ENCODE peak calls at places on chromosome 15, in eight cellular contexts. One of them, this sample, is unnamed.

GRCh38 chr15:61331019-61331418 is 101.9 kb upstream of the RORA start:
- DNase-seq in COR-L47: no peak
- DNase-seq in activated naive CD8-positive, alpha-beta T cell treated with anti-CD3 and anti-CD28 coated beads for 36 hours: no peak
- DNase-seq in stimulated activated CD8-positive, alpha-beta memory T cell treated with anti-CD3 and anti-CD28 coated beads, Interleukin-15, amount 100 ng/mL, for 1 hour: no peak
- DNase-seq in MV-4-11: no peak
- DNase-seq in heart right ventricle: no peak
- DNase-seq in GM23248: no peak
- DNase-seq in NCI-H82: no peak
- DNase-seq in this sample: no peak

GRCh38 chr15:48645558-48646330 is at the start of gene FBN1:
- DNase-seq in GM23248: peak
- DNase-seq in activated naive CD8-positive, alpha-beta T cell treated with anti-CD3 and anti-CD28 coated beads for 36 hours: peak
- DNase-seq in MV-4-11: no peak
- DNase-seq in stimulated activated CD8-positive, alpha-beta memory T cell treated with anti-CD3 and anti-CD28 coated beads, Interleukin-15, amount 100 ng/mL, for 1 hour: no peak
- DNase-seq in heart right ventricle: peak
- DNase-seq in NCI-H82: peak
- DNase-seq in COR-L47: no peak
- DNase-seq in this sample: peak

GRCh38 chr15:42033214-42033873 is 12.5 kb upstream of the PLA2G4E start:
- DNase-seq in NCI-H82: no peak
- DNase-seq in activated naive CD8-positive, alpha-beta T cell treated with anti-CD3 and anti-CD28 coated beads for 36 hours: no peak
- DNase-seq in heart right ventricle: no peak
- DNase-seq in COR-L47: no peak
- DNase-seq in GM23248: no peak
- DNase-seq in MV-4-11: no peak
- DNase-seq in stimulated activated CD8-positive, alpha-beta memory T cell treated with anti-CD3 and anti-CD28 coated beads, Interleukin-15, amount 100 ng/mL, for 1 hour: no peak
- DNase-seq in this sample: no peak

GRCh38 chr15:50765202-50765967 is at the start of gene SPPL2A:
- DNase-seq in GM23248: peak
- DNase-seq in heart right ventricle: peak
- DNase-seq in COR-L47: peak
- DNase-seq in NCI-H82: peak
- DNase-seq in activated naive CD8-positive, alpha-beta T cell treated with anti-CD3 and anti-CD28 coated beads for 36 hours: peak
- DNase-seq in MV-4-11: peak
- DNase-seq in stimulated activated CD8-positive, alpha-beta memory T cell treated with anti-CD3 and anti-CD28 coated beads, Interleukin-15, amount 100 ng/mL, for 1 hour: peak
- DNase-seq in this sample: peak

GRCh38 chr15:93438310-93438709 is 349.3 kb upstream of the RGMA start:
- DNase-seq in GM23248: no peak
- DNase-seq in stimulated activated CD8-positive, alpha-beta memory T cell treated with anti-CD3 and anti-CD28 coated beads, Interleukin-15, amount 100 ng/mL, for 1 hour: no peak
- DNase-seq in COR-L47: no peak
- DNase-seq in NCI-H82: no peak
- DNase-seq in MV-4-11: no peak
- DNase-seq in activated naive CD8-positive, alpha-beta T cell treated with anti-CD3 and anti-CD28 coated beads for 36 hours: no peak
- DNase-seq in heart right ventricle: no peak
- DNase-seq in this sample: no peak

GRCh38 chr15:100346866-100347512 is 5.2 kb upstream of the ADAMTS17 start:
- DNase-seq in MV-4-11: no peak
- DNase-seq in stimulated activated CD8-positive, alpha-beta memory T cell treated with anti-CD3 and anti-CD28 coated beads, Interleukin-15, amount 100 ng/mL, for 1 hour: no peak
- DNase-seq in GM23248: no peak
- DNase-seq in activated naive CD8-positive, alpha-beta T cell treated with anti-CD3 and anti-CD28 coated beads for 36 hours: no peak
- DNase-seq in COR-L47: no peak
- DNase-seq in heart right ventricle: no peak
- DNase-seq in NCI-H82: no peak
- DNase-seq in this sample: no peak

GRCh38 chr15:90165659-90166489 is 35.3 kb upstream of the SEMA4B start:
- DNase-seq in GM23248: peak
- DNase-seq in heart right ventricle: peak
- DNase-seq in MV-4-11: peak
- DNase-seq in COR-L47: peak
- DNase-seq in activated naive CD8-positive, alpha-beta T cell treated with anti-CD3 and anti-CD28 coated beads for 36 hours: peak
- DNase-seq in NCI-H82: no peak
- DNase-seq in stimulated activated CD8-positive, alpha-beta memory T cell treated with anti-CD3 and anti-CD28 coated beads, Interleukin-15, amount 100 ng/mL, for 1 hour: no peak
- DNase-seq in this sample: no peak

GRCh38 chr15:53114960-53115359 is 324.8 kb upstream of the ONECUT1 start:
- DNase-seq in NCI-H82: no peak
- DNase-seq in stimulated activated CD8-positive, alpha-beta memory T cell treated with anti-CD3 and anti-CD28 coated beads, Interleukin-15, amount 100 ng/mL, for 1 hour: no peak
- DNase-seq in COR-L47: no peak
- DNase-seq in MV-4-11: no peak
- DNase-seq in GM23248: no peak
- DNase-seq in activated naive CD8-positive, alpha-beta T cell treated with anti-CD3 and anti-CD28 coated beads for 36 hours: no peak
- DNase-seq in heart right ventricle: no peak
- DNase-seq in this sample: no peak

GRCh38 chr15:25331404-25331803 is 107.4 kb downstream of the UBE3A start:
- DNase-seq in heart right ventricle: no peak
- DNase-seq in activated naive CD8-positive, alpha-beta T cell treated with anti-CD3 and anti-CD28 coated beads for 36 hours: no peak
- DNase-seq in COR-L47: no peak
- DNase-seq in MV-4-11: no peak
- DNase-seq in stimulated activated CD8-positive, alpha-beta memory T cell treated with anti-CD3 and anti-CD28 coated beads, Interleukin-15, amount 100 ng/mL, for 1 hour: no peak
- DNase-seq in GM23248: no peak
- DNase-seq in NCI-H82: no peak
- DNase-seq in this sample: no peak

GRCh38 chr15:64582202-64582601 is 121.8 kb downstream of the ZNF609 start:
- DNase-seq in NCI-H82: no peak
- DNase-seq in MV-4-11: no peak
- DNase-seq in COR-L47: no peak
- DNase-seq in GM23248: peak
- DNase-seq in activated naive CD8-positive, alpha-beta T cell treated with anti-CD3 and anti-CD28 coated beads for 36 hours: no peak
- DNase-seq in heart right ventricle: no peak
- DNase-seq in stimulated activated CD8-positive, alpha-beta memory T cell treated with anti-CD3 and anti-CD28 coated beads, Interleukin-15, amount 100 ng/mL, for 1 hour: no peak
- DNase-seq in this sample: no peak

GRCh38 chr15:78002996-78003395 is 74.5 kb downstream of the TBC1D2B start:
- DNase-seq in NCI-H82: peak
- DNase-seq in stimulated activated CD8-positive, alpha-beta memory T cell treated with anti-CD3 and anti-CD28 coated beads, Interleukin-15, amount 100 ng/mL, for 1 hour: no peak
- DNase-seq in heart right ventricle: no peak
- DNase-seq in GM23248: no peak
- DNase-seq in activated naive CD8-positive, alpha-beta T cell treated with anti-CD3 and anti-CD28 coated beads for 36 hours: no peak
- DNase-seq in COR-L47: no peak
- DNase-seq in MV-4-11: no peak
- DNase-seq in this sample: no peak

GRCh38 chr15:41513282-41514227 is at the start of gene LTK:
- DNase-seq in stimulated activated CD8-positive, alpha-beta memory T cell treated with anti-CD3 and anti-CD28 coated beads, Interleukin-15, amount 100 ng/mL, for 1 hour: no peak
- DNase-seq in activated naive CD8-positive, alpha-beta T cell treated with anti-CD3 and anti-CD28 coated beads for 36 hours: peak
- DNase-seq in MV-4-11: peak
- DNase-seq in GM23248: peak
- DNase-seq in heart right ventricle: no peak
- DNase-seq in COR-L47: peak
- DNase-seq in NCI-H82: peak
- DNase-seq in this sample: peak

GRCh38 chr15:40040770-40041169 is 1.8 kb upstream of the SRP14 start:
- DNase-seq in stimulated activated CD8-positive, alpha-beta memory T cell treated with anti-CD3 and anti-CD28 coated beads, Interleukin-15, amount 100 ng/mL, for 1 hour: no peak
- DNase-seq in MV-4-11: no peak
- DNase-seq in GM23248: no peak
- DNase-seq in COR-L47: no peak
- DNase-seq in activated naive CD8-positive, alpha-beta T cell treated with anti-CD3 and anti-CD28 coated beads for 36 hours: no peak
- DNase-seq in NCI-H82: no peak
- DNase-seq in heart right ventricle: no peak
- DNase-seq in this sample: no peak

GRCh38 chr15:38642689-38643270 is 78.2 kb upstream of the RASGRP1 start:
- DNase-seq in NCI-H82: no peak
- DNase-seq in activated naive CD8-positive, alpha-beta T cell treated with anti-CD3 and anti-CD28 coated beads for 36 hours: no peak
- DNase-seq in stimulated activated CD8-positive, alpha-beta memory T cell treated with anti-CD3 and anti-CD28 coated beads, Interleukin-15, amount 100 ng/mL, for 1 hour: no peak
- DNase-seq in MV-4-11: no peak
- DNase-seq in heart right ventricle: no peak
- DNase-seq in GM23248: no peak
- DNase-seq in COR-L47: no peak
- DNase-seq in this sample: no peak

GRCh38 chr15:29785068-29785467 is 37.2 kb downstream of the TJP1 start:
- DNase-seq in MV-4-11: no peak
- DNase-seq in GM23248: no peak
- DNase-seq in stimulated activated CD8-positive, alpha-beta memory T cell treated with anti-CD3 and anti-CD28 coated beads, Interleukin-15, amount 100 ng/mL, for 1 hour: no peak
- DNase-seq in NCI-H82: no peak
- DNase-seq in activated naive CD8-positive, alpha-beta T cell treated with anti-CD3 and anti-CD28 coated beads for 36 hours: no peak
- DNase-seq in COR-L47: no peak
- DNase-seq in heart right ventricle: no peak
- DNase-seq in this sample: no peak

GRCh38 chr15:64383760-64384159 is 2.5 kb upstream of the PCLAF start:
- DNase-seq in NCI-H82: no peak
- DNase-seq in GM23248: no peak
- DNase-seq in COR-L47: no peak
- DNase-seq in MV-4-11: no peak
- DNase-seq in stimulated activated CD8-positive, alpha-beta memory T cell treated with anti-CD3 and anti-CD28 coated beads, Interleukin-15, amount 100 ng/mL, for 1 hour: no peak
- DNase-seq in heart right ventricle: no peak
- DNase-seq in activated naive CD8-positive, alpha-beta T cell treated with anti-CD3 and anti-CD28 coated beads for 36 hours: no peak
- DNase-seq in this sample: no peak

GRCh38 chr15:52256366-52256765 is 39.2 kb downstream of the MYO5C start:
- DNase-seq in COR-L47: peak
- DNase-seq in MV-4-11: peak
- DNase-seq in heart right ventricle: peak
- DNase-seq in GM23248: peak
- DNase-seq in activated naive CD8-positive, alpha-beta T cell treated with anti-CD3 and anti-CD28 coated beads for 36 hours: peak
- DNase-seq in stimulated activated CD8-positive, alpha-beta memory T cell treated with anti-CD3 and anti-CD28 coated beads, Interleukin-15, amount 100 ng/mL, for 1 hour: peak
- DNase-seq in NCI-H82: peak
- DNase-seq in this sample: peak

GRCh38 chr15:82571722-82572222 is 31.5 kb upstream of the RPS17 start:
- DNase-seq in activated naive CD8-positive, alpha-beta T cell treated with anti-CD3 and anti-CD28 coated beads for 36 hours: no peak
- DNase-seq in MV-4-11: no peak
- DNase-seq in stimulated activated CD8-positive, alpha-beta memory T cell treated with anti-CD3 and anti-CD28 coated beads, Interleukin-15, amount 100 ng/mL, for 1 hour: no peak
- DNase-seq in GM23248: peak
- DNase-seq in NCI-H82: peak
- DNase-seq in heart right ventricle: peak
- DNase-seq in COR-L47: peak
- DNase-seq in this sample: peak

GRCh38 chr15:56984681-56985515 is 66.5 kb downstream of the TCF12 start:
- DNase-seq in stimulated activated CD8-positive, alpha-beta memory T cell treated with anti-CD3 and anti-CD28 coated beads, Interleukin-15, amount 100 ng/mL, for 1 hour: no peak
- DNase-seq in GM23248: peak
- DNase-seq in COR-L47: no peak
- DNase-seq in NCI-H82: no peak
- DNase-seq in activated naive CD8-positive, alpha-beta T cell treated with anti-CD3 and anti-CD28 coated beads for 36 hours: no peak
- DNase-seq in heart right ventricle: no peak
- DNase-seq in MV-4-11: peak
- DNase-seq in this sample: no peak

GRCh38 chr15:98360031-98360430 is 288.3 kb upstream of the IGF1R start:
- DNase-seq in heart right ventricle: no peak
- DNase-seq in COR-L47: no peak
- DNase-seq in GM23248: no peak
- DNase-seq in activated naive CD8-positive, alpha-beta T cell treated with anti-CD3 and anti-CD28 coated beads for 36 hours: no peak
- DNase-seq in NCI-H82: no peak
- DNase-seq in MV-4-11: no peak
- DNase-seq in stimulated activated CD8-positive, alpha-beta memory T cell treated with anti-CD3 and anti-CD28 coated beads, Interleukin-15, amount 100 ng/mL, for 1 hour: no peak
- DNase-seq in this sample: no peak

GRCh38 chr15:73866881-73867410 is 6.4 kb upstream of the TBC1D21 start:
- DNase-seq in COR-L47: no peak
- DNase-seq in stimulated activated CD8-positive, alpha-beta memory T cell treated with anti-CD3 and anti-CD28 coated beads, Interleukin-15, amount 100 ng/mL, for 1 hour: no peak
- DNase-seq in activated naive CD8-positive, alpha-beta T cell treated with anti-CD3 and anti-CD28 coated beads for 36 hours: no peak
- DNase-seq in MV-4-11: no peak
- DNase-seq in NCI-H82: peak
- DNase-seq in heart right ventricle: no peak
- DNase-seq in GM23248: no peak
- DNase-seq in this sample: peak

GRCh38 chr15:61083781-61084134 is 145.3 kb downstream of the RORA start:
- DNase-seq in MV-4-11: no peak
- DNase-seq in COR-L47: no peak
- DNase-seq in GM23248: no peak
- DNase-seq in stimulated activated CD8-positive, alpha-beta memory T cell treated with anti-CD3 and anti-CD28 coated beads, Interleukin-15, amount 100 ng/mL, for 1 hour: no peak
- DNase-seq in activated naive CD8-positive, alpha-beta T cell treated with anti-CD3 and anti-CD28 coated beads for 36 hours: no peak
- DNase-seq in NCI-H82: no peak
- DNase-seq in heart right ventricle: no peak
- DNase-seq in this sample: no peak

GRCh38 chr15:77070500-77071337 is at the start of gene TSPAN3:
- DNase-seq in COR-L47: peak
- DNase-seq in stimulated activated CD8-positive, alpha-beta memory T cell treated with anti-CD3 and anti-CD28 coated beads, Interleukin-15, amount 100 ng/mL, for 1 hour: peak
- DNase-seq in heart right ventricle: peak
- DNase-seq in activated naive CD8-positive, alpha-beta T cell treated with anti-CD3 and anti-CD28 coated beads for 36 hours: peak
- DNase-seq in GM23248: peak
- DNase-seq in MV-4-11: peak
- DNase-seq in NCI-H82: peak
- DNase-seq in this sample: peak

GRCh38 chr15:89184367-89184766 is 37.0 kb downstream of the RLBP1 start:
- DNase-seq in activated naive CD8-positive, alpha-beta T cell treated with anti-CD3 and anti-CD28 coated beads for 36 hours: no peak
- DNase-seq in COR-L47: peak
- DNase-seq in GM23248: no peak
- DNase-seq in NCI-H82: no peak
- DNase-seq in heart right ventricle: no peak
- DNase-seq in stimulated activated CD8-positive, alpha-beta memory T cell treated with anti-CD3 and anti-CD28 coated beads, Interleukin-15, amount 100 ng/mL, for 1 hour: no peak
- DNase-seq in MV-4-11: no peak
- DNase-seq in this sample: no peak

GRCh38 chr15:66323312-66323928 is 30.1 kb downstream of the DIS3L start:
- DNase-seq in stimulated activated CD8-positive, alpha-beta memory T cell treated with anti-CD3 and anti-CD28 coated beads, Interleukin-15, amount 100 ng/mL, for 1 hour: no peak
- DNase-seq in GM23248: no peak
- DNase-seq in COR-L47: no peak
- DNase-seq in heart right ventricle: no peak
- DNase-seq in activated naive CD8-positive, alpha-beta T cell treated with anti-CD3 and anti-CD28 coated beads for 36 hours: no peak
- DNase-seq in MV-4-11: peak
- DNase-seq in NCI-H82: no peak
- DNase-seq in this sample: no peak

GRCh38 chr15:42495361-42496212 is at the start of gene SNAP23:
- DNase-seq in NCI-H82: peak
- DNase-seq in activated naive CD8-positive, alpha-beta T cell treated with anti-CD3 and anti-CD28 coated beads for 36 hours: peak
- DNase-seq in MV-4-11: peak
- DNase-seq in heart right ventricle: peak
- DNase-seq in stimulated activated CD8-positive, alpha-beta memory T cell treated with anti-CD3 and anti-CD28 coated beads, Interleukin-15, amount 100 ng/mL, for 1 hour: peak
- DNase-seq in COR-L47: peak
- DNase-seq in GM23248: peak
- DNase-seq in this sample: peak

GRCh38 chr15:25846377-25846776 is 16.8 kb downstream of the ATP10A start:
- DNase-seq in NCI-H82: no peak
- DNase-seq in stimulated activated CD8-positive, alpha-beta memory T cell treated with anti-CD3 and anti-CD28 coated beads, Interleukin-15, amount 100 ng/mL, for 1 hour: no peak
- DNase-seq in COR-L47: no peak
- DNase-seq in MV-4-11: no peak
- DNase-seq in activated naive CD8-positive, alpha-beta T cell treated with anti-CD3 and anti-CD28 coated beads for 36 hours: peak
- DNase-seq in heart right ventricle: no peak
- DNase-seq in GM23248: peak
- DNase-seq in this sample: no peak

This sample was measured in WERI-Rb-1.